ENCODE peak calls at places on chromosomes 7 and 10, in four cellular contexts. I is activated CD4-positive, alpha-beta T cell treated with anti-CD3 and anti-CD28 coated beads for 1 hour; Z is mucosa of descending colon; N is NAMALWA. L is an unnamed sample.

GRCh38 chr10:14574291-14574690 is 200.4 kb downstream of the FAM107B start:
- DNase-seq in Z (no peak), N (no peak), I (no peak), L (no peak)

GRCh38 chr10:131700506-131700905 is 200.3 kb upstream of the PPP2R2D start:
- DNase-seq in I (no peak), N (no peak), Z (no peak), L (no peak)

GRCh38 chr10:86100581-86101061 is 266.0 kb downstream of the GRID1 start:
- DNase-seq in I (no peak), N (peak), Z (no peak), L (peak)

GRCh38 chr10:11511325-11511724 is 100.1 kb downstream of the USP6NL start:
- DNase-seq in Z (no peak), I (no peak), N (no peak), L (no peak)

GRCh38 chr10:117132751-117133231 is 5.3 kb downstream of the VAX1 start:
- DNase-seq in Z (no peak), N (no peak), I (no peak), L (no peak)

GRCh38 chr7:47610506-47611044 is 28.7 kb upstream of the TNS3 start:
- DNase-seq in Z (no peak), N (no peak), I (no peak), L (no peak)

GRCh38 chr10:6786579-6787031 is 206.5 kb upstream of the PRKCQ start:
- DNase-seq in N (no peak), I (no peak), Z (no peak), L (no peak)

GRCh38 chr7:55570218-55570873 is 2.0 kb downstream of the VOPP1 start:
- DNase-seq in I (no peak), N (peak), Z (no peak), L (no peak)

GRCh38 chr7:137295925-137296324 is 47.6 kb downstream of the PTN start:
- DNase-seq in N (no peak), I (no peak), Z (no peak), L (no peak)

GRCh38 chr7:28088032-28088431 is 92.6 kb downstream of the JAZF1 start:
- DNase-seq in N (no peak), Z (no peak), I (no peak), L (no peak)

GRCh38 chr7:140197218-140197890 is 20.6 kb upstream of the KDM7A start:
- DNase-seq in I (no peak), N (no peak), Z (no peak), L (no peak)

GRCh38 chr7:36264123-36264916 is 111.3 kb downstream of the EEPD1 start:
- DNase-seq in Z (no peak), I (no peak), N (peak), L (no peak)

GRCh38 chr10:27771231-27771630 is 25.6 kb upstream of the MKX start:
- DNase-seq in I (no peak), N (no peak), Z (no peak), L (no peak)

GRCh38 chr10:26566525-26567348 is 128.6 kb downstream of the APBB1IP start:
- DNase-seq in Z (no peak), I (no peak), N (no peak), L (no peak)

GRCh38 chr10:91424016-91424415 is 13.9 kb downstream of the HECTD2 start:
- DNase-seq in N (no peak), I (no peak), Z (no peak), L (no peak)

GRCh38 chr10:25017247-25017590 is 807 bp downstream of the THNSL1 start:
- DNase-seq in Z (no peak), N (no peak), I (peak), L (peak)

GRCh38 chr10:121910673-121911420 is 17.0 kb downstream of the ATE1 start:
- DNase-seq in I (no peak), Z (no peak), N (no peak), L (peak)

GRCh38 chr7:12369700-12370099 is 34.0 kb downstream of the VWDE start:
- DNase-seq in I (no peak), Z (no peak), N (no peak), L (no peak)

GRCh38 chr7:24709585-24710360 is 47.5 kb downstream of the GSDME start:
- DNase-seq in Z (no peak), N (no peak), I (no peak), L (no peak)

GRCh38 chr7:114392686-114393085 is 21.9 kb upstream of the FOXP2 start:
- DNase-seq in N (no peak), I (no peak), Z (no peak), L (no peak)

GRCh38 chr7:148929176-148929575 is 45.1 kb upstream of the EZH2 start:
- DNase-seq in N (no peak), Z (no peak), I (no peak), L (no peak)

GRCh38 chr7:95766657-95767056 is 5.7 kb upstream of the DYNC1I1 start:
- DNase-seq in Z (no peak), I (no peak), N (no peak), L (no peak)

GRCh38 chr7:47360301-47360900 is 221.5 kb downstream of the TNS3 start:
- DNase-seq in N (no peak), I (no peak), Z (no peak), L (no peak)

GRCh38 chr10:67883710-67884312 is 645 bp upstream of the SIRT1 start:
- DNase-seq in N (peak), I (no peak), Z (no peak), L (peak)

GRCh38 chr10:72483452-72483851 is 128.7 kb upstream of the DNAJB12 start:
- DNase-seq in I (no peak), Z (no peak), N (no peak), L (no peak)

GRCh38 chr10:15725603-15726002 is 5.9 kb upstream of the ITGA8 start:
- DNase-seq in I (no peak), N (peak), Z (no peak), L (peak)

GRCh38 chr10:104252349-104252748 is 2.3 kb upstream of the GSTO1 start:
- DNase-seq in I (no peak), Z (no peak), N (no peak), L (no peak)

GRCh38 chr7:28354601-28355062 is 57.7 kb upstream of the CREB5 start:
- DNase-seq in I (no peak), N (no peak), Z (no peak), L (no peak)

GRCh38 chr10:21807162-21807561 is 196.4 kb downstream of the DNAJC1 start:
- DNase-seq in N (no peak), Z (no peak), I (no peak), L (no peak)

GRCh38 chr7:68726386-68726785 is 871.9 kb upstream of the AUTS2 start:
- DNase-seq in I (no peak), N (no peak), Z (no peak), L (no peak)

GRCh38 chr7:110767550-110768137 is 323.3 kb upstream of the LRRN3 start:
- DNase-seq in N (no peak), I (no peak), Z (no peak), L (no peak)

L was measured in dermis microvascular lymphatic vessel endothelial cell.